ENCODE peak calls at places on chromosome 3, in six cellular contexts. B, H, R, M, Q and N are unnamed samples.

GRCh38 chr3:45795882-45796765 is at the start of gene SLC6A20:
- DNase-seq in B (peak; percentile 44), H (no peak), R (no peak), M (peak; percentile 72), Q (no peak), N (no peak)

GRCh38 chr3:136783708-136784191 is 31.6 kb upstream of the STAG1 start:
- DNase-seq in B (no peak), H (no peak), R (peak; percentile 20), M (no peak), Q (no peak), N (no peak)

GRCh38 chr3:65406470-65406869 is 632.2 kb downstream of the MAGI1 start:
- DNase-seq in B (no peak), H (no peak), R (no peak), M (no peak), Q (no peak), N (no peak)

GRCh38 chr3:39362812-39363211 is 20.4 kb upstream of the SLC25A38 start:
- DNase-seq in B (no peak), H (no peak), R (no peak), M (no peak), Q (no peak), N (no peak)

GRCh38 chr3:170414202-170414663 is 4.4 kb upstream of the CLDN11 start:
- DNase-seq in B (no peak), H (peak; percentile 13), R (no peak), M (peak; percentile 86), Q (peak; percentile 32), N (no peak)

GRCh38 chr3:183318846-183319770 is 66.1 kb downstream of the B3GNT5 start:
- DNase-seq in B (no peak), H (no peak), R (no peak), M (no peak), Q (no peak), N (no peak)

GRCh38 chr3:182682263-182683229 is 110.8 kb upstream of the ATP11B start:
- DNase-seq in B (peak; percentile 72), H (peak; percentile 5), R (peak; percentile 30), M (peak; percentile 85), Q (no peak), N (no peak)

GRCh38 chr3:12977117-12977808 is 96.0 kb downstream of the IQSEC1 start:
- DNase-seq in B (no peak), H (no peak), R (no peak), M (peak; percentile 32), Q (no peak), N (no peak)

GRCh38 chr3:116916836-116917235 is 207.3 kb downstream of the TUSC7 start:
- DNase-seq in B (no peak), H (no peak), R (no peak), M (no peak), Q (no peak), N (no peak)

GRCh38 chr3:54853573-54854404 is 74.1 kb downstream of the LRTM1 start:
- DNase-seq in B (peak; percentile 72), H (no peak), R (peak; percentile 64), M (peak; percentile 84), Q (peak; percentile 33), N (peak; percentile 86)

GRCh38 chr3:111636506-111636905 is 41.4 kb upstream of the ZBED2 start:
- DNase-seq in B (no peak), H (no peak), R (no peak), M (no peak), Q (no peak), N (no peak)
- TF ChIP-seq POLR2AphosphoS5 in B (no peak), H (no peak), R (no peak), M (no peak), Q (no peak), N (no peak)

GRCh38 chr3:61808999-61809398 is 247.6 kb downstream of the PTPRG start:
- DNase-seq in B (no peak), H (no peak), R (no peak), M (no peak), Q (no peak), N (no peak)
- H3K4me1 ChIP-seq in B (peaks cover 58% of the 10 kb centered on the region), H (no peaks in the 10 kb centered on the region), R (no peaks in the 10 kb centered on the region), M (peaks cover 74% of the 10 kb centered on the region), Q (no peaks in the 10 kb centered on the region), N (peaks cover 96% of the 10 kb centered on the region)

GRCh38 chr3:185786956-185787877 is 37.6 kb downstream of the IGF2BP2 start:
- DNase-seq in B (no peak), H (no peak), R (no peak), M (peak; percentile 64), Q (no peak), N (no peak)
- H3K4me3 ChIP-seq in B (no peak overlapping the region), H (no peak overlapping the region), R (no peak overlapping the region), M (peak overlapping the region; percentile 38), Q (no peak overlapping the region), N (no peak overlapping the region)

GRCh38 chr3:115147329-115148141 is 447 bp upstream of the ZBTB20 start:
- DNase-seq in B (peak; percentile 98), H (peak; percentile 99), R (peak; percentile 99), M (peak; percentile 100), Q (peak; percentile 99), N (peak; percentile 100)

GRCh38 chr3:115146032-115146417 is 1.1 kb downstream of the ZBTB20 start:
- DNase-seq in B (peak; percentile 31), H (no peak), R (peak; percentile 39), M (peak; percentile 55), Q (peak; percentile 48), N (peak; percentile 68)

GRCh38 chr3:115151921-115152320 is 4.8 kb upstream of the ZBTB20 start:
- DNase-seq in B (no peak), H (no peak), R (no peak), M (no peak), Q (no peak), N (no peak)

GRCh38 chr3:115148142-115148790 is 1.2 kb upstream of the ZBTB20 start:
- DNase-seq in B (no peak), H (no peak), R (no peak), M (no peak), Q (no peak), N (no peak)

DNA sequence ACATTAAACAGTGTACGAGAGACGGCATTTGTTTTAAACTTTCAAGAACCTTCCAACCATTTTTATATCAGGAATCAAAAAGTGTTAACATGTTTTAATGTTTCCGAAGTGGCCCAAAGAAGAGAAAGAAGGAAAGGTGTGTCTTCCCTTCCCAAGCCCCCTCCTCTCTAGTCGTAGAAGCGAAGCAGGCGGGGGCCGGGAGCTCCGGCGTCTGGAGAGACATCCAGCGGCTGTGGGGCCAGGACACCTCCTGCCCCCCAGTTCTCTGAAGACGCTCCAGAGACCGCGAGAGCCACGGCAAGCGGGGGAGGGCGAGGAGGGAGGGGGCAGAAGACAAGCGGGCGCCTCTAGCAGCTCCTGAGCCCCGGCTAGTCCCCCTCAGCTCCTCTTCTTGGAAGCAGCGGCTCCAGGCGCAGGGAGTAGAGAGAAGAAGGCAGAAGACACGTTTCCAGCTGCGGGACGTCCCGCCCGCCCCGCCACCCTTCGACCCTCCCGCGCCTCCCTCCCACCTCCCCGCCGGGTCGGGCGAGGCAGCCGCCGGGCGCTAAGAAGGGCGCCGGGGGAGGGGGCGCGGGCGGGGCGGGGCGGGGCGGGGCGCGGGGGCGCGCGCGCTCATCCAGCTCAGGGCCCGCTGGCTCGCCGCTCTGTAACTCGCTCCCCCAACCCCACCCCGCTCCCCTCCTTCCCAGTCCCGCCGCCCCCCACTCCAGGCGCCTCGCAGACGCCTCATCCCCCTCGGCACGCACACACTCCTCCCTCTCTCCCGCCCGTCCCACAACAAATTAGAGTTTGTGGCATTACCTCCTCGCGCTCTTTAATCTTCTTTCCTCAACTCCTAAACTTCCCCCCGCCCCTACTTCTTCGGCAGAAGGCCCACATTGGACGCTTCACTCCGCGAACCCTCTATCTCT is at the start of gene ZBTB20:
- DNase-seq in B (peak; percentile 50), H (no peak), R (no peak), M (peak; percentile 77), Q (peak; percentile 65), N (peak; percentile 87)
- TF ChIP-seq POLR2AphosphoS5 in B (peak; percentile 3), H (no peak), R (no peak), M (peak; percentile 58), Q (peak; percentile 77), N (peak; percentile 75)

DNA sequence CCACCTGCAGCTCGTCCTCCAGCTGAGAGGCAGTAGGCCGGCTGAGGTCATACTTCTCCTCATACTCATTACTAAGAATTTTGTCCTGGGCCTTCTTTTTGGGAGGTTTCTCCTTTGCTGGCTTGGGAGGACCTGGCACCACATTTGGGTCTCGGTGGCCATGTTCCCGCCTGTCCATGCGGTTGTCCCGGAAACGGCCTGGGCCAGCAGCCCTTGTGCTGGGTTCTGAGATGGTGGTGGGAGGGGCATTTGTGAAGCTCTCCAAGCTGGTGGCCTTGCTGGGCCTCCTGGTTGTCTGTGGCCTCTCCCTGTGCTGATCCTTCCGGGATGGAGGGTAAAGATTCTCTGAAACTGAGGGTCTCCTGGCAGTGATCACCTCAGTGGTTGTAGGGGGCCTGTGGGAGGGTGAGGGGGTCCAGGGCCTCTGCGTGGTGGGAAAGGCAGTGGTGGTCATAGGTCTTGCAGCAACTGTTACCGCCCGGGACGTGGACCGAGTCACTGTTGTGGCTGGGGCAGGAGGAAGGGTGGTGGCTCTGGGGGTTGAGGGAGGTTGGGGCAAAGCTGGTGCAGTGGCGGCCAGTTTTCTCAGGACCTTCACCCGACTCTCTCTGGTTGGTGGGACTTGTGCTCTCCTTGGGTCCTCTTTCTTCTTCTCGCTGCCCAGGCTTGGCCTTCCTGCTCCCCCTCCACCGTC is 2.5 kb downstream of the CCDC80 start:
- DNase-seq in B (no peak), H (no peak), R (no peak), M (no peak), Q (no peak), N (peak; percentile 73)
- H3K4me1 ChIP-seq in B (peaks cover 58% of the 10 kb centered on the region), H (peaks cover 13% of the 10 kb centered on the region), R (no peaks in the 10 kb centered on the region), M (peaks cover 54% of the 10 kb centered on the region), Q (no peaks in the 10 kb centered on the region), N (peaks cover 87% of the 10 kb centered on the region)

DNA sequence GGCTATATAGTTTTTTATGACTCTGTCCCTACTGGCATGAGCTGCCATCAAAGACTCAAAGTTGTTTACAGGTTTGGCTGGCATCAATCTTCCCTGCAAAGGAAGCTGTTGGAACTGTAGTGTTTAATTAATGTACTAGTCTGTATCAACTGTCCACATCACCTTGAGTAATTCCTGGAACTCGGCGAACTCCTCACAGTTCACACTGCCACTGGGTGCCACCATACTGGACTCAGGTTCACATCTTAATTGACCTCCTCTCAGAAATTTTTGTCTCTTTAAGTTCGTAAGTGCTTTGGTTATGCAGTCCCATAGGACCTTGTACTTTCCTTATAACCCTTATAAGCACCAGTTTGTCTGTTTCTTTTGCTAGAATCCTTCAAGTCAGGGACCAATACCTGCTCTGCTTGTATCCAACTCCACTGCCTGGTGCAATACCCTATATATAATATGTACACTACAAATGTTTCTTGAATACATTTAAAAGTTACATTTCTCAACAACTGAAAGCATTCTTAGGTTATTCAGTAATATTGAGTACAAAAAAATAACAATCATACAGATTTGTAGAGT is 3.2 kb downstream of the HIGD1A start:
- DNase-seq in B (no peak), H (no peak), R (no peak), M (no peak), Q (no peak), N (no peak)
- H3K4me3 ChIP-seq in B (peak overlapping the region; percentile 5), H (no peak overlapping the region), R (no peak overlapping the region), M (no peak overlapping the region), Q (no peak overlapping the region), N (no peak overlapping the region)